ENCODE peak calls at places on chromosome 12, in ten cellular contexts. F is CD4-positive, CD25-positive, alpha-beta regulatory T cell; R is RWPE1; C is stimulated activated CD4-positive, alpha-beta T cell treated with anti-CD3 and anti-CD28 coated beads, Interleukin-15, amount 100 ng/mL, for 24 hours; U is right cardiac atrium; Z is immature natural killer cell; S is aorta; H is M059J; M is HCT116; T is body of pancreas. B is an unnamed sample.

GRCh38 chr12:63495974-63496373 is 172.3 kb downstream of the DPY19L2 start:
- DNase-seq in F (no peak), R (no peak), C (no peak), U (no peak), Z (no peak), S (no peak), H (no peak), M (no peak), T (no peak), B (no peak)

GRCh38 chr12:90543841-90544240 is 411.1 kb downstream of the CCER1 start:
- DNase-seq in F (no peak), R (no peak), C (no peak), U (no peak), Z (no peak), S (no peak), H (peak; percentile 18), M (no peak), T (no peak), B (no peak)

GRCh38 chr12:117507547-117507946 is 146.1 kb upstream of the NOS1 start:
- DNase-seq in F (no peak), R (no peak), C (no peak), U (no peak), Z (no peak), S (no peak), H (no peak), M (no peak), T (no peak), B (no peak)

GRCh38 chr12:85627584-85627983 is 208.6 kb downstream of the RASSF9 start:
- DNase-seq in F (no peak), R (peak; percentile 58), C (no peak), U (no peak), Z (no peak), S (no peak), H (peak; percentile 82), M (no peak), T (no peak), B (peak; percentile 55)

GRCh38 chr12:77537648-77538047 is 293.0 kb upstream of the NAV3 start:
- DNase-seq in F (no peak), R (no peak), C (no peak), U (no peak), Z (no peak), S (no peak), H (no peak), M (no peak), T (no peak), B (no peak)

GRCh38 chr12:101299931-101300330 is 20.0 kb downstream of the UTP20 start:
- DNase-seq in F (no peak), R (no peak), C (no peak), U (no peak), Z (no peak), S (no peak), H (peak; percentile 16), M (peak; percentile 21), T (no peak), B (no peak)

GRCh38 chr12:51391047-51391837 is at the start of gene GALNT6:
- DNase-seq in F (peak; percentile 56), R (peak; percentile 64), C (peak; percentile 83), U (peak; percentile 64), Z (peak; percentile 30), S (peak; percentile 78), H (peak; percentile 44), M (no peak), T (peak; percentile 75), B (no peak)

GRCh38 chr12:4813741-4814140 is 93.5 kb downstream of the GALNT8 start:
- DNase-seq in F (no peak), R (no peak), C (no peak), U (no peak), Z (no peak), S (no peak), H (no peak), M (no peak), T (no peak), B (no peak)

GRCh38 chr12:103801709-103802585 is 39.1 kb downstream of the NT5DC3 start:
- DNase-seq in F (no peak), R (peak; percentile 31), C (no peak), U (no peak), Z (no peak), S (no peak), H (peak; percentile 72), M (peak; percentile 51), T (no peak), B (no peak)

GRCh38 chr12:45431153-45431552 is 215.3 kb downstream of the ANO6 start:
- DNase-seq in F (no peak), R (no peak), C (no peak), U (no peak), Z (no peak), S (no peak), H (no peak), M (no peak), T (no peak), B (no peak)

GRCh38 chr12:90677552-90677951 is 277.4 kb downstream of the CCER1 start:
- DNase-seq in F (no peak), R (no peak), C (no peak), U (no peak), Z (no peak), S (no peak), H (no peak), M (no peak), T (no peak), B (no peak)

GRCh38 chr12:2329811-2330210 is 277.0 kb downstream of the CACNA1C start:
- DNase-seq in F (no peak), R (no peak), C (no peak), U (no peak), Z (no peak), S (no peak), H (no peak), M (no peak), T (no peak), B (no peak)

GRCh38 chr12:5442251-5443006 is 10.5 kb downstream of the NTF3 start:
- DNase-seq in F (no peak), R (peak; percentile 27), C (no peak), U (no peak), Z (no peak), S (no peak), H (peak; percentile 76), M (peak; percentile 39), T (no peak), B (no peak)

GRCh38 chr12:106144847-106145246 is 6.1 kb upstream of the NUAK1 start:
- DNase-seq in F (no peak), R (no peak), C (no peak), U (no peak), Z (no peak), S (no peak), H (no peak), M (no peak), T (no peak), B (no peak)

GRCh38 chr12:108356902-108357806 is 18.0 kb upstream of the CMKLR1 start:
- DNase-seq in F (no peak), R (no peak), C (no peak), U (no peak), Z (no peak), S (no peak), H (no peak), M (no peak), T (no peak), B (no peak)

GRCh38 chr12:120668091-120668796 is 18.7 kb upstream of the MLEC start:
- DNase-seq in F (no peak), R (no peak), C (no peak), U (no peak), Z (no peak), S (no peak), H (no peak), M (no peak), T (no peak), B (no peak)

GRCh38 chr12:109731806-109732205 is 18.2 kb downstream of the FAM222A start:
- DNase-seq in F (no peak), R (no peak), C (no peak), U (no peak), Z (no peak), S (peak; percentile 26), H (no peak), M (no peak), T (peak; percentile 2), B (no peak)

GRCh38 chr12:6275609-6276246 is 34.8 kb upstream of the PLEKHG6 start:
- DNase-seq in F (no peak), R (no peak), C (no peak), U (no peak), Z (no peak), S (peak; percentile 25), H (no peak), M (no peak), T (no peak), B (no peak)

GRCh38 chr12:53496752-53497032 is 2.6 kb downstream of the MAP3K12 start:
- DNase-seq in F (no peak), R (no peak), C (no peak), U (no peak), Z (no peak), S (no peak), H (no peak), M (no peak), T (no peak), B (no peak)

GRCh38 chr12:3145546-3146310 is 68.5 kb downstream of the TSPAN9 start:
- DNase-seq in F (no peak), R (no peak), C (no peak), U (no peak), Z (no peak), S (peak; percentile 63), H (no peak), M (no peak), T (no peak), B (no peak)

GRCh38 chr12:59383426-59383822 is 212.4 kb upstream of the SLC16A7 start:
- DNase-seq in F (no peak), R (no peak), C (no peak), U (no peak), Z (no peak), S (no peak), H (no peak), M (no peak), T (no peak), B (peak; percentile 23)

GRCh38 chr12:104643921-104644669 is 187.3 kb downstream of the CHST11 start:
- DNase-seq in F (no peak), R (no peak), C (peak; percentile 6), U (peak; percentile 59), Z (no peak), S (no peak), H (no peak), M (no peak), T (peak; percentile 19), B (no peak)

GRCh38 chr12:43282106-43282505 is 269.9 kb downstream of the ADAMTS20 start:
- DNase-seq in F (no peak), R (peak; percentile 30), C (no peak), U (no peak), Z (no peak), S (no peak), H (peak; percentile 21), M (peak; percentile 16), T (no peak), B (no peak)

GRCh38 chr12:104602426-104602825 is 145.7 kb downstream of the CHST11 start:
- DNase-seq in F (no peak), R (no peak), C (no peak), U (no peak), Z (no peak), S (no peak), H (peak; percentile 65), M (no peak), T (no peak), B (no peak)

GRCh38 chr12:78018146-78018910 is 187.6 kb downstream of the NAV3 start:
- DNase-seq in F (no peak), R (no peak), C (no peak), U (no peak), Z (no peak), S (no peak), H (peak; percentile 20), M (no peak), T (no peak), B (no peak)

GRCh38 chr12:122459211-122459610 is 36.7 kb upstream of the CLIP1 start:
- DNase-seq in F (no peak), R (no peak), C (no peak), U (no peak), Z (no peak), S (peak; percentile 39), H (peak; percentile 53), M (no peak), T (no peak), B (no peak)

GRCh38 chr12:14366211-14366762 is 805 bp downstream of the ATF7IP start:
- DNase-seq in F (no peak), R (peak; percentile 7), C (no peak), U (no peak), Z (no peak), S (no peak), H (peak; percentile 48), M (no peak), T (no peak), B (no peak)

GRCh38 chr12:126607867-126608266 is 1542.6 kb downstream of the AACS start:
- DNase-seq in F (no peak), R (no peak), C (no peak), U (no peak), Z (no peak), S (no peak), H (no peak), M (no peak), T (no peak), B (no peak)

B was measured in BJ.